ENCODE peak calls at places on chromosomes 5 and 9, in nine cellular contexts. One of them, this sample, is unnamed.
A peak's percentile ranks its signal among the peaks of the same experiment; 100 is the strongest.

GRCh38 chr5:91074615-91075014 is 308.5 kb downstream of the ARRDC3 start:
- DNase-seq in H1: no peak
- DNase-seq in stomach: no peak
- DNase-seq in GM23338: no peak
- DNase-seq in HCT116: no peak
- DNase-seq in SK-N-SH: no peak
- DNase-seq in breast epithelium: no peak
- DNase-seq in GM12878: peak; percentile 23
- DNase-seq in spleen: no peak
- DNase-seq in this sample: no peak

GRCh38 chr5:13553896-13554295 is 390.6 kb downstream of the DNAH5 start:
- DNase-seq in GM23338: peak; percentile 67
- DNase-seq in GM12878: no peak
- DNase-seq in SK-N-SH: no peak
- DNase-seq in H1: peak; percentile 82
- DNase-seq in stomach: no peak
- DNase-seq in breast epithelium: no peak
- DNase-seq in HCT116: no peak
- DNase-seq in spleen: no peak
- DNase-seq in this sample: no peak

GRCh38 chr9:22976454-22976853 is 529.8 kb downstream of the DMRTA1 start:
- DNase-seq in H1: no peak
- DNase-seq in spleen: no peak
- DNase-seq in SK-N-SH: no peak
- DNase-seq in breast epithelium: no peak
- DNase-seq in GM12878: no peak
- DNase-seq in HCT116: no peak
- DNase-seq in stomach: no peak
- DNase-seq in GM23338: no peak
- DNase-seq in this sample: no peak

GRCh38 chr9:20664501-20664900 is 19.6 kb upstream of the FOCAD start:
- DNase-seq in stomach: no peak
- DNase-seq in H1: no peak
- DNase-seq in GM12878: no peak
- DNase-seq in HCT116: no peak
- DNase-seq in spleen: no peak
- DNase-seq in SK-N-SH: no peak
- DNase-seq in breast epithelium: no peak
- DNase-seq in GM23338: peak; percentile 67
- DNase-seq in this sample: no peak

GRCh38 chr9:4147476-4148214 is 152.2 kb downstream of the GLIS3 start:
- DNase-seq in SK-N-SH: no peak
- DNase-seq in H1: no peak
- DNase-seq in GM12878: no peak
- DNase-seq in breast epithelium: no peak
- DNase-seq in spleen: no peak
- DNase-seq in HCT116: no peak
- DNase-seq in GM23338: peak; percentile 15
- DNase-seq in stomach: no peak
- DNase-seq in this sample: peak; percentile 81

GRCh38 chr5:151740958-151741373 is 17.5 kb downstream of the ATOX1 start:
- DNase-seq in GM23338: no peak
- DNase-seq in GM12878: no peak
- DNase-seq in SK-N-SH: no peak
- DNase-seq in H1: no peak
- DNase-seq in spleen: no peak
- DNase-seq in breast epithelium: no peak
- DNase-seq in HCT116: no peak
- DNase-seq in stomach: no peak
- DNase-seq in this sample: no peak

GRCh38 chr9:134319306-134320194 is 6.7 kb upstream of the RXRA start:
- DNase-seq in H1: no peak
- DNase-seq in GM12878: no peak
- DNase-seq in breast epithelium: no peak
- DNase-seq in GM23338: no peak
- DNase-seq in HCT116: no peak
- DNase-seq in spleen: peak; percentile 63
- DNase-seq in stomach: no peak
- DNase-seq in SK-N-SH: no peak
- DNase-seq in this sample: no peak

GRCh38 chr5:142757564-142757963 is 12.6 kb upstream of the ARHGAP26 start:
- DNase-seq in stomach: no peak
- DNase-seq in HCT116: no peak
- DNase-seq in spleen: no peak
- DNase-seq in breast epithelium: no peak
- DNase-seq in GM12878: no peak
- DNase-seq in H1: no peak
- DNase-seq in GM23338: no peak
- DNase-seq in SK-N-SH: no peak
- DNase-seq in this sample: no peak

GRCh38 chr5:40551706-40552557 is 127.8 kb upstream of the PTGER4 start:
- DNase-seq in GM23338: no peak
- DNase-seq in spleen: no peak
- DNase-seq in breast epithelium: no peak
- DNase-seq in SK-N-SH: no peak
- DNase-seq in HCT116: no peak
- DNase-seq in stomach: no peak
- DNase-seq in GM12878: no peak
- DNase-seq in H1: no peak
- DNase-seq in this sample: no peak

GRCh38 chr5:33441241-33441844 is 578 bp downstream of the TARS1 start:
- DNase-seq in SK-N-SH: peak; percentile 17
- DNase-seq in GM12878: peak; percentile 21
- DNase-seq in breast epithelium: no peak
- DNase-seq in GM23338: peak; percentile 74
- DNase-seq in spleen: no peak
- DNase-seq in H1: no peak
- DNase-seq in stomach: no peak
- DNase-seq in HCT116: peak; percentile 23
- DNase-seq in this sample: no peak
- TF ChIP-seq POLR2AphosphoS5 in SK-N-SH: no peak
- TF ChIP-seq POLR2AphosphoS5 in GM12878: no peak
- TF ChIP-seq POLR2AphosphoS5 in breast epithelium: no peak
- TF ChIP-seq POLR2AphosphoS5 in GM23338: no peak
- TF ChIP-seq POLR2AphosphoS5 in spleen: no peak
- TF ChIP-seq POLR2AphosphoS5 in H1: no peak
- TF ChIP-seq POLR2AphosphoS5 in stomach: no peak
- TF ChIP-seq POLR2AphosphoS5 in HCT116: no peak
- TF ChIP-seq POLR2AphosphoS5 in this sample: no peak

GRCh38 chr5:43273552-43273951 is 39.7 kb downstream of the HMGCS1 start:
- DNase-seq in breast epithelium: no peak
- DNase-seq in GM12878: no peak
- DNase-seq in spleen: no peak
- DNase-seq in HCT116: no peak
- DNase-seq in SK-N-SH: no peak
- DNase-seq in stomach: no peak
- DNase-seq in GM23338: no peak
- DNase-seq in H1: no peak
- DNase-seq in this sample: no peak
- H3K27me3 ChIP-seq in breast epithelium: no peaks in the 10 kb centered on the region
- H3K27me3 ChIP-seq in GM12878: no peaks in the 10 kb centered on the region
- H3K27me3 ChIP-seq in spleen: no peaks in the 10 kb centered on the region
- H3K27me3 ChIP-seq in HCT116: no peaks in the 10 kb centered on the region
- H3K27me3 ChIP-seq in SK-N-SH: peaks cover 24% of the 10 kb centered on the region
- H3K27me3 ChIP-seq in stomach: no peaks in the 10 kb centered on the region
- H3K27me3 ChIP-seq in GM23338: no peaks in the 10 kb centered on the region
- H3K27me3 ChIP-seq in H1: no peaks in the 10 kb centered on the region
- H3K27me3 ChIP-seq in this sample: no peaks in the 10 kb centered on the region

GRCh38 chr9:128098936-128099931 is 28.3 kb downstream of the PTGES2 start:
- DNase-seq in SK-N-SH: no peak
- DNase-seq in H1: no peak
- DNase-seq in HCT116: no peak
- DNase-seq in spleen: peak; percentile 75
- DNase-seq in stomach: no peak
- DNase-seq in GM23338: no peak
- DNase-seq in breast epithelium: no peak
- DNase-seq in GM12878: no peak
- DNase-seq in this sample: no peak

GRCh38 chr9:128094950-128095544 is 27.0 kb downstream of the SLC25A25 start:
- DNase-seq in HCT116: no peak
- DNase-seq in H1: no peak
- DNase-seq in SK-N-SH: no peak
- DNase-seq in stomach: no peak
- DNase-seq in GM23338: no peak
- DNase-seq in GM12878: no peak
- DNase-seq in breast epithelium: no peak
- DNase-seq in spleen: peak; percentile 53
- DNase-seq in this sample: no peak

GRCh38 chr9:128098017-128098935 is 29.3 kb downstream of the PTGES2 start:
- DNase-seq in HCT116: peak; percentile 92
- DNase-seq in breast epithelium: peak; percentile 96
- DNase-seq in GM23338: peak; percentile 99
- DNase-seq in stomach: peak; percentile 98
- DNase-seq in H1: peak; percentile 90
- DNase-seq in spleen: peak; percentile 87
- DNase-seq in GM12878: no peak
- DNase-seq in SK-N-SH: peak; percentile 9
- DNase-seq in this sample: peak; percentile 98

GRCh38 chr9:128096614-128097013 is 28.6 kb downstream of the SLC25A25 start:
- DNase-seq in breast epithelium: no peak
- DNase-seq in H1: no peak
- DNase-seq in SK-N-SH: no peak
- DNase-seq in GM23338: no peak
- DNase-seq in GM12878: no peak
- DNase-seq in HCT116: no peak
- DNase-seq in stomach: no peak
- DNase-seq in spleen: no peak
- DNase-seq in this sample: no peak

GRCh38 chr9:128097156-128098016 is 29.4 kb downstream of the SLC25A25 start:
- DNase-seq in HCT116: no peak
- DNase-seq in H1: no peak
- DNase-seq in stomach: no peak
- DNase-seq in spleen: peak; percentile 68
- DNase-seq in SK-N-SH: no peak
- DNase-seq in GM12878: no peak
- DNase-seq in breast epithelium: no peak
- DNase-seq in GM23338: no peak
- DNase-seq in this sample: no peak
- TF ChIP-seq CTCF in HCT116: no peak
- TF ChIP-seq CTCF in H1: no peak
- TF ChIP-seq CTCF in stomach: no peak
- TF ChIP-seq CTCF in spleen: no peak
- TF ChIP-seq CTCF in SK-N-SH: no peak
- TF ChIP-seq CTCF in GM12878: no peak
- TF ChIP-seq CTCF in breast epithelium: no peak
- TF ChIP-seq CTCF in GM23338: no peak
- TF ChIP-seq CTCF in this sample: no peak

GRCh38 chr9:81741103-81741502 is 51.8 kb upstream of the TLE1 start:
- DNase-seq in H1: no peak
- DNase-seq in GM23338: no peak
- DNase-seq in HCT116: no peak
- DNase-seq in stomach: no peak
- DNase-seq in GM12878: no peak
- DNase-seq in SK-N-SH: no peak
- DNase-seq in spleen: no peak
- DNase-seq in breast epithelium: no peak
- DNase-seq in this sample: no peak

DNA sequence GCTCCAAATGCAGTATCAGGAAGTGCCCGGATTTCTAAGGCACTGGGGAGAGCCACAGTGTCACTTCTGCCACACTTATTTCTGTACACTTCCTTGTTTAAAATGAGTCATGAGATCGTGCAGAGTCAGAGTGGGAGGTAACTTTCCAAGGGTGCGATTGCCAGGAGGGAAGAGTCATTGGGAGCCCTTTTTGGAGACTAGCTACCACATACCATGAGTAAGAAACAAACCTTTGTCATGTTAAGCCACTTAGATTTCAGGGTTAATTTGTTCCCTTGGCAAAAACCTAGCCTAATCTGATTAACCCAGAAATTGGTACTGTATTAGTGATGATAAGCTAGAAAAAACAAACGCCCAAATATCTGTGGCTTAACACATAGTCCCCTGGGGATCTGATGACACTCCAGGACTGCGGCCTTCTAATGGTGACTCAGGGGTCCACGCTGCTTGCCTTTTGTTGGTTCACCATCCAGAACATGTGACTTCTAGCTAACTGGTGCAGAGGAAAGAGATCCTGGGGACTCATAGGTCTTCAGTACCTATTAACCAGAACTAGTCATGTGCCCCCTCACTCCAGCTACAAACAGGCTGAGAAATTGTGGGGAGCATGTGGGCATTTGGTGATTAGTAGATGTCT is 48.6 kb upstream of the TLE1 start:
- DNase-seq in GM23338: no peak
- DNase-seq in spleen: no peak
- DNase-seq in GM12878: no peak
- DNase-seq in H1: no peak
- DNase-seq in HCT116: peak; percentile 89
- DNase-seq in SK-N-SH: no peak
- DNase-seq in stomach: peak; percentile 70
- DNase-seq in breast epithelium: no peak
- DNase-seq in this sample: no peak
- TF ChIP-seq POLR2AphosphoS5 in GM23338: no peak
- TF ChIP-seq POLR2AphosphoS5 in spleen: no peak
- TF ChIP-seq POLR2AphosphoS5 in GM12878: no peak
- TF ChIP-seq POLR2AphosphoS5 in H1: no peak
- TF ChIP-seq POLR2AphosphoS5 in HCT116: peak; percentile 62
- TF ChIP-seq POLR2AphosphoS5 in SK-N-SH: no peak
- TF ChIP-seq POLR2AphosphoS5 in stomach: no peak
- TF ChIP-seq POLR2AphosphoS5 in breast epithelium: no peak
- TF ChIP-seq POLR2AphosphoS5 in this sample: no peak

This sample was measured in esophagus muscularis mucosa.